ENCODE peak calls at places on chromosomes 2 and 18, in five cellular contexts. I, D, F, C and P are unnamed samples.

GRCh38 chr2:214765180-214765579 is 44.3 kb downstream of the BARD1 start:
- DNase-seq in I (no peak), D (peak; percentile 42), F (no peak), C (no peak), P (no peak)

GRCh38 chr2:104758199-104758620 is 95.7 kb upstream of the POU3F3 start:
- DNase-seq in I (no peak), D (no peak), F (no peak), C (no peak), P (no peak)

GRCh38 chr2:188902906-188903305 is 71.3 kb upstream of the COL3A1 start:
- DNase-seq in I (no peak), D (peak; percentile 88), F (no peak), C (no peak), P (no peak)

GRCh38 chr2:205771063-205771462 is 88.8 kb downstream of the NRP2 start:
- DNase-seq in I (no peak), D (no peak), F (no peak), C (no peak), P (peak; percentile 21)

GRCh38 chr2:118657451-118657850 is 190.0 kb downstream of the EN1 start:
- DNase-seq in I (no peak), D (no peak), F (no peak), C (no peak), P (no peak)

GRCh38 chr2:16481342-16481741 is 184.3 kb downstream of the CYRIA start:
- DNase-seq in I (no peak), D (peak; percentile 88), F (no peak), C (no peak), P (no peak)

GRCh38 chr2:66696374-66696773 is 261.4 kb downstream of the MEIS1 start:
- DNase-seq in I (no peak), D (no peak), F (no peak), C (no peak), P (no peak)

GRCh38 chr2:14751581-14751980 is 119.1 kb downstream of the LRATD1 start:
- DNase-seq in I (no peak), D (peak; percentile 58), F (no peak), C (no peak), P (peak; percentile 34)

GRCh38 chr2:38748857-38749804 is 2.0 kb downstream of the SRSF7 start:
- DNase-seq in I (no peak), D (peak; percentile 44), F (no peak), C (no peak), P (no peak)

GRCh38 chr2:69386376-69386775 is 651 bp downstream of the GFPT1 start:
- DNase-seq in I (no peak), D (no peak), F (no peak), C (no peak), P (no peak)

GRCh38 chr18:70074091-70074490 is 126.4 kb upstream of the CD226 start:
- DNase-seq in I (no peak), D (no peak), F (no peak), C (no peak), P (no peak)
- TF ChIP-seq CTCF in I (no peak), D (no peak), F (no peak), C (no peak), P (no peak)

GRCh38 chr2:231611273-231612198 is 18.9 kb downstream of the TEX44 start:
- DNase-seq in I (peak; percentile 92), D (peak; percentile 94), F (peak; percentile 91), C (no peak), P (no peak)
- TF ChIP-seq CTCF in I (peak; percentile 29), D (no peak), F (no peak), C (no peak), P (peak; percentile 9)

DNA sequence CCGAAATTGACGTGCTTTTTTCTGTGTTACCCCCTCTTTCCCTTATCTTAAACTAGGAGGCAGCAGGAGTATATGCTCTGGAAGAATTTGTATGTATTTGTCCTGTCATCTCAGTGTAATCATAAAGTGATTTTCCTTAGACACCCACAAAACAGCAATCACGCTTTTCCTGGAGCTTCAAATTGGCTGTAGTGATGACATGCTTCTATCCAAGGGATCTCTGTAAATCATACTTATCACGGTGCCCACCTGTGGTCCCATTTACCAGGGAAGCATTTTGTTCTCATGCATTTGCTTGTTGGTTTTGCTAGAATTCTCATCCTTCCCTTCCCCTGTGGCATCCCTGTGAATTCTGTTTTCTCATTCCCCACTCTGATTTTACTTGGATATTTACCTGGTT is 220.8 kb upstream of the THUMPD2 start:
- DNase-seq in I (no peak), D (no peak), F (no peak), C (no peak), P (no peak)
- TF ChIP-seq CTCF in I (no peak), D (no peak), F (no peak), C (no peak), P (no peak)

DNA sequence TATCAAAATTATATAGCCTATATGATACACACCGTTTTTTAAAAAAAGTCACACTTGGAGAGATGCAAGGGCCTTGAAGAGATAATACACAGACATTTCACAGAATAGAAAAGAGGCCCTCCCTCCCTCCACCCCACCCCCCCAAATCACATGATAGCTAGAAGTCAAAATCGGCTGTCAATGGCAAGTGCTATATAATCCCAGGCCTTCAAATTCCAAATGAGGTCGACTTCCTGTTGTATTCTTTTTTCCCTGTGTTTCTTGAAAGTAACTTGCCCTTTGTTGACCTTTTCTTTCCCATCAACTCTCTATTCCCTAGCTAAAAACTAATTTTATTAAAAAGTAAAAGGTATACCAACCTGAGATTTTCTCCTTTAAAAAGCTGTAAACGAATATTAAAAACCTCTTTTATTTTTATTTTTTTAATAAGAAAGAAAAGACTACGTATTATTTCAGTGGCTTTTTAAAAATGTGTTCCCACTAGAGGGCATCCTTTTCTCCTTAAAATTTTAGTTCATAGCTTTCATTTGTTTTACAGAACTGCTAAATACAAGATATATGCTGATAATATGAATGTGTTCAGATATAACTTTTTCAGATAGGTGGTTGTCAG is 46.6 kb downstream of the KCMF1 start:
- DNase-seq in I (no peak), D (peak; percentile 21), F (no peak), C (no peak), P (no peak)
- TF ChIP-seq CTCF in I (peak; percentile 65), D (no peak), F (peak; percentile 11), C (no peak), P (peak; percentile 17)

GRCh38 chr18:62400916-62401315 is 75.8 kb downstream of the TNFRSF11A start:
- DNase-seq in I (no peak), D (no peak), F (no peak), C (no peak), P (no peak)

GRCh38 chr18:62404881-62405280 is 79.8 kb downstream of the TNFRSF11A start:
- DNase-seq in I (no peak), D (no peak), F (no peak), C (no peak), P (no peak)

GRCh38 chr18:62403125-62403524 is 78.0 kb downstream of the TNFRSF11A start:
- DNase-seq in I (no peak), D (no peak), F (no peak), C (no peak), P (no peak)

GRCh38 chr18:62399781-62400308 is 74.7 kb downstream of the TNFRSF11A start:
- DNase-seq in I (peak; percentile 53), D (peak; percentile 32), F (no peak), C (no peak), P (peak; percentile 64)

GRCh38 chr18:62402342-62402948 is 77.3 kb downstream of the TNFRSF11A start:
- DNase-seq in I (no peak), D (no peak), F (no peak), C (no peak), P (no peak)
- TF ChIP-seq CTCF in I (no peak), D (no peak), F (no peak), C (no peak), P (peak; percentile 4)

GRCh38 chr2:132421198-132421780 is 4.7 kb downstream of the GPR39 start:
- DNase-seq in I (no peak), D (peak; percentile 55), F (no peak), C (no peak), P (no peak)
- TF ChIP-seq CTCF in I (no peak), D (no peak), F (no peak), C (no peak), P (no peak)

DNA sequence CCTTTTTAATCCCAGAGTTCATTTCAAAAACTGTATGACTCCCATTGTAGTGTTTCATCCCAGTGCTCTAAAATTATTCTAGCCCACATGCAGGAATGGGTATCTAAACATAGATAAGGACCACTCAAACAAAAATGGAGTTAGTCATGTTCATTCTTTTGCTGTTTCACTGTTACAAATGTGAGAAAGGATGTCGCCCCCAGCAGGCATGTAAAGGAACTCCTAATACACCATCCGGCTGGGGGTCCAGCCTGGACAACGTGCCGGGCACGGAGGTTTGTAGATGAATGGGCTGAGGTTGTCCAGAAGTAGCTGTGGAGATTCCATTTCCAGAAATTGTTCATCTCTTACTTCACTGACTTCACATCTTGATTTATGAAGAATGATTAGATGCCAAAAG is 101.9 kb upstream of the RAB12 start:
- DNase-seq in I (no peak), D (peak; percentile 5), F (no peak), C (no peak), P (no peak)
- TF ChIP-seq CTCF in I (no peak), D (no peak), F (no peak), C (no peak), P (no peak)

DNA sequence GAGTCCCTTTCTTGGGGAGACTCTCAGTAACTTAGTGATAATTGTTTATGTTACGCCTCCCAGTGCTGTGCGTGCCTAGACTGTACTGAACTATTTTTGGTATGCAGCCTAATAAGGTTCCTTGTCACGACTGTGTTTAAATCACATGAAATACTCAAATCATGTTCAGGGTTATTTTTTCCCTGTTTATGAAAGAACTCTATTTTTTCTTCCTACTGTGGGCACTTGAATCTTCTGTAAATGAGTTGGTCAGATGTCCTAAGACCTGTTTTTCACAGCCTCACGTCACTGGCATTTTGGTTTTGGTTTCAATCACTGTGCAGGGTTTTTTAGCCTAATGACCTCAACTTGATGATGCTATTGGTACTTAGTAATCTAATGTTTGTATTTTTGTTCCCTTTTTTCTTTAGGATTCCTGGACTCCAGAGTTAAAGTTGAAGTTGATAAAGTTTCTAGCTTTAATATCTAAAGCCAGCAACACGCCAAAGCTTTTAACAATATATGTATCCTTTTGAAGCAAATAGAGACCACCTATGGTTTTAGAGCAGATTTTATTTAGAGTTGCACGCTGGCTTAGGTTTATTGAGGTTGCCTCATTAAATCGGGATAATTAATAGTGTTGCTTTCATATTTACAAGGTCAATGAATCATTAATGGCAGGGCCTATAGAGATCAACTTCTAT is 24.0 kb downstream of the ARMC9 start:
- DNase-seq in I (no peak), D (peak; percentile 12), F (no peak), C (no peak), P (no peak)
- TF ChIP-seq CTCF in I (no peak), D (no peak), F (no peak), C (no peak), P (no peak)